ENCODE peak calls at places on chromosomes 4 and X, in eight cellular contexts. F is suprapubic skin; S is naive thymus-derived CD4-positive, alpha-beta T cell; U is testis; H is cardiac muscle cell; N is esophagus muscularis mucosa; W is NT2/D1; X is endothelial cell of umbilical vein. C is an unnamed sample.

GRCh38 chr4:57139783-57140182 is 29.6 kb upstream of the IGFBP7 start:
- DNase-seq in X (no peak), U (no peak), H (no peak), W (no peak), S (no peak), F (no peak), N (no peak), C (no peak)

GRCh38 chr4:86358176-86358701 is 1.6 kb downstream of the MAPK10 start:
- DNase-seq in S (no peak), U (no peak), W (no peak), H (peak; percentile 50), N (no peak), F (no peak), X (no peak), C (no peak)

GRCh38 chr4:75030649-75031235 is 97.8 kb downstream of the PARM1 start:
- DNase-seq in W (no peak), N (no peak), H (no peak), S (no peak), X (no peak), U (no peak), F (no peak), C (no peak)

GRCh38 chrX:69539437-69539836 is 35.3 kb downstream of the NALF2 start:
- DNase-seq in S (no peak), X (no peak), H (no peak), F (no peak), N (no peak), W (no peak), U (no peak), C (no peak)

GRCh38 chrX:43493751-43494150 is 162.3 kb upstream of the MAOA start:
- DNase-seq in X (no peak), W (no peak), F (no peak), H (peak; percentile 1), S (no peak), N (no peak), U (no peak), C (no peak)

GRCh38 chr4:142846105-142846728 is at the start of gene INPP4B:
- DNase-seq in S (peak; percentile 33), N (no peak), X (peak; percentile 42), W (no peak), H (peak; percentile 64), F (no peak), U (peak; percentile 33), C (peak; percentile 79)

GRCh38 chr4:186726440-186727148 is 2.9 kb upstream of the FAT1 start:
- DNase-seq in N (peak; percentile 91), F (no peak), S (no peak), H (peak; percentile 88), W (no peak), X (peak; percentile 51), U (peak; percentile 81), C (peak; percentile 92)

GRCh38 chr4:28354874-28355273 is 1494.2 kb downstream of the STIM2 start:
- DNase-seq in U (no peak), W (no peak), F (no peak), S (no peak), N (no peak), H (no peak), X (no peak), C (no peak)

GRCh38 chr4:77010841-77011354 is 61.3 kb downstream of the SEPTIN11 start:
- DNase-seq in F (no peak), W (no peak), N (no peak), H (peak; percentile 69), S (no peak), X (peak; percentile 88), U (no peak), C (no peak)

GRCh38 chrX:68571292-68572256 is 72.7 kb downstream of the YIPF6 start:
- DNase-seq in U (no peak), F (no peak), W (no peak), H (peak; percentile 84), S (no peak), N (no peak), X (no peak), C (no peak)

GRCh38 chr4:7904108-7904516 is 35.5 kb downstream of the AFAP1 start:
- DNase-seq in H (peak; percentile 88), N (no peak), W (no peak), U (no peak), S (no peak), X (peak; percentile 91), F (no peak), C (no peak)

GRCh38 chrX:150773117-150773516 is 79.9 kb downstream of the MTMR1 start:
- DNase-seq in F (no peak), N (no peak), S (no peak), U (no peak), W (no peak), H (no peak), X (no peak), C (no peak)

GRCh38 chr4:148312996-148313490 is 129.2 kb downstream of the NR3C2 start:
- DNase-seq in X (peak; percentile 44), H (no peak), S (no peak), U (peak; percentile 73), W (no peak), N (no peak), F (no peak), C (no peak)

GRCh38 chrX:83510466-83511181 is 2.5 kb downstream of the POU3F4 start:
- DNase-seq in F (no peak), N (no peak), X (no peak), W (no peak), S (no peak), H (no peak), U (no peak), C (peak; percentile 65)

GRCh38 chrX:129877401-129877800 is 28.6 kb upstream of the UTP14A start:
- DNase-seq in H (no peak), U (no peak), W (no peak), X (no peak), N (no peak), S (no peak), F (no peak), C (no peak)

GRCh38 chr4:145937990-145938611 is 522 bp downstream of the ZNF827 start:
- DNase-seq in F (no peak), U (peak; percentile 65), W (peak; percentile 35), X (peak; percentile 51), S (peak; percentile 56), H (peak; percentile 52), N (no peak), C (peak; percentile 72)

GRCh38 chrX:30680618-30681017 is 27.4 kb downstream of the GK start:
- DNase-seq in S (no peak), U (no peak), F (no peak), W (no peak), N (no peak), H (no peak), X (no peak), C (no peak)

GRCh38 chrX:37672563-37672962 is 13.0 kb upstream of the XK start:
- DNase-seq in F (no peak), H (no peak), X (no peak), N (no peak), U (no peak), W (no peak), S (no peak), C (no peak)

GRCh38 chr4:180913750-180914149 is 1329.5 kb upstream of the TENM3 start:
- DNase-seq in W (no peak), H (peak; percentile 0), N (no peak), U (no peak), S (no peak), F (no peak), X (no peak), C (no peak)
- H3K36me3 ChIP-seq in W (no peaks in the 10 kb centered on the region), H (no peaks in the 10 kb centered on the region), N (no peaks in the 10 kb centered on the region), U (no peaks in the 10 kb centered on the region), S (no peaks in the 10 kb centered on the region), F (no peaks in the 10 kb centered on the region), X (no peaks in the 10 kb centered on the region), C (no peaks in the 10 kb centered on the region)

DNA sequence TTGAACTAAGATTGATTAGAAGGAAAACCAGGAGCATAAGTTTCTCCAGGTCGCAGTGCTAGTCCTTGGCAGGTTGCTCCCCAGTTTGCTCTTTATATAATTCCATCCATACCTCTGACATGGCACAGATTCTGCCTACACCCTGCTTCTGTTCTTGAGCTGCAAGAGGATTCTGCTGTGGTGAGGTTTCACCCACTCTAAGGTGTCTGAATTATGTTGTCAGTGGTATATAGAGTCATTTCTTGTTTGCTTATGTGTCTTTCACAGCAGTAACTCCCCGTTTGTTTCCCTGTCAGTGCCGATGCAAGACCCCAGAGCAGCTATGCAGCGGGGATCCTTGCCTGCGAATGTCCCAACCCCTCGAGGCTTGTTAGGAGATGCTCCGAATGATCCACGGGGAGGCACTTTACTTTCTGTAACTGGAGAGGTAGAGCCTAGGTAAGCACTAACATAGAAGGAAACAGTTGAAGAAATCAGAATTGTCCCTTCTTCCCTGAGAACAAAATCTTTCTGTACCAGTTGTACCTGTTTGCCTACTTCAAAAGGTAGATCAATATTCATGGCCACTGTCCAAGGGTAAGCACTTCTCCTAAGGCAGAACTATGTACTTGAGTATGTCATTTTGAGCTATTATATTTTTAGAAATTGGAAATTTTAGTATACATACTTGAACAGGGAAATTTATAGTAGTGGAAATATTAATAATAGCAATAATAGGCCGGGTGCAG is 11.2 kb downstream of the CSTF2 start:
- DNase-seq in H (no peak), S (no peak), N (no peak), X (no peak), U (no peak), W (no peak), F (no peak), C (no peak)
- H3K36me3 ChIP-seq in H (peaks cover 25% of the 10 kb centered on the region), S (no peaks in the 10 kb centered on the region), N (peaks cover 52% of the 10 kb centered on the region), X (peaks cover 5% of the 10 kb centered on the region), U (no peaks in the 10 kb centered on the region), W (peaks cover 81% of the 10 kb centered on the region), F (peaks cover 37% of the 10 kb centered on the region), C (peaks cover 55% of the 10 kb centered on the region)

GRCh38 chr4:519885-520595 is 21.0 kb downstream of the PIGG start:
- DNase-seq in S (no peak), H (no peak), F (no peak), X (no peak), W (no peak), U (no peak), N (no peak), C (no peak)
- H3K36me3 ChIP-seq in S (peaks cover 3% of the 10 kb centered on the region), H (peaks cover 36% of the 10 kb centered on the region), F (peaks cover 72% of the 10 kb centered on the region), X (peaks cover 8% of the 10 kb centered on the region), W (peaks cover 91% of the 10 kb centered on the region), U (no peaks in the 10 kb centered on the region), N (peaks cover 86% of the 10 kb centered on the region), C (peaks cover 70% of the 10 kb centered on the region)

GRCh38 chr4:2953496-2953895 is 9.7 kb downstream of the NOP14 start:
- DNase-seq in N (no peak), H (no peak), X (no peak), U (no peak), S (no peak), F (no peak), W (no peak), C (no peak)
- H3K36me3 ChIP-seq in N (peaks cover 88% of the 10 kb centered on the region), H (peaks cover 54% of the 10 kb centered on the region), X (peaks cover 30% of the 10 kb centered on the region), U (no peaks in the 10 kb centered on the region), S (peaks cover 26% of the 10 kb centered on the region), F (peaks cover 96% of the 10 kb centered on the region), W (peaks cover 95% of the 10 kb centered on the region), C (peaks cover 92% of the 10 kb centered on the region)

GRCh38 chr4:109864134-109864533 is 16.2 kb downstream of the LRIT3 start:
- DNase-seq in X (no peak), H (no peak), W (no peak), N (no peak), F (no peak), U (no peak), S (no peak), C (no peak)
- H3K36me3 ChIP-seq in X (no peaks in the 10 kb centered on the region), H (no peaks in the 10 kb centered on the region), W (no peaks in the 10 kb centered on the region), N (no peaks in the 10 kb centered on the region), F (no peaks in the 10 kb centered on the region), U (no peaks in the 10 kb centered on the region), S (no peaks in the 10 kb centered on the region), C (no peaks in the 10 kb centered on the region)

DNA sequence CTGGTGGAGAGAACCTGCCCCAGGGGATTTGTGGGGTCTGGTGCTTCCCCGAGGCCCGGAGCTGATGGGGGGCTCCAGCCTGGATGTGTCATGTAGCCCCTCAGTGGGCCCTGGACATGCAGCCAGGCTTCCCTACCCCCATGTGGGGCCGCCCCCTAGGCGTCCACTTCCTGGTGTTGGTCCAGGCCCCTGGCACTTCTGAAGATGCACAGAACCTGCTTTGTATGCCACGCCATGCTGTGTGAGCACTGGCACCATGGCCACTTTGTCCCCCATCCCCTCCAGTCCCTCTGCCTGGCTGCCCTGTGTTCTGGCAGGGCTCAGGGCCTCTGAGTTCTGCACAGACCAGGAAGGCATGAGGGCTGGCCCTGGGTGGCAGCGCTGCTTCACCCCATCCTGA is 29.2 kb downstream of the WFS1 start:
- DNase-seq in N (no peak), U (no peak), H (no peak), F (no peak), S (no peak), X (no peak), W (no peak), C (no peak)
- H3K36me3 ChIP-seq in N (peaks cover 94% of the 10 kb centered on the region), U (no peaks in the 10 kb centered on the region), H (no peaks in the 10 kb centered on the region), F (peaks cover 82% of the 10 kb centered on the region), S (no peaks in the 10 kb centered on the region), X (peaks cover 2% of the 10 kb centered on the region), W (peaks cover 89% of the 10 kb centered on the region), C (peaks cover 8% of the 10 kb centered on the region)

C was measured in endodermal cell.